ENCODE peak calls at places on chromosomes 6 and 20, in four cellular contexts. One of them, this sample, is unnamed.

GRCh38 chr6:141326426-141326825 is 806.3 kb upstream of the GJE1 start:
- DNase-seq in A549: peak; percentile 94
- DNase-seq in posterior cingulate gyrus: no peak
- DNase-seq in GM03348: peak; percentile 73
- DNase-seq in this sample: no peak

GRCh38 chr20:2299301-2299700 is 3.5 kb downstream of the TGM3 start:
- DNase-seq in A549: peak; percentile 58
- DNase-seq in posterior cingulate gyrus: no peak
- DNase-seq in GM03348: no peak
- DNase-seq in this sample: no peak

GRCh38 chr6:16739329-16739801 is 21.9 kb downstream of the ATXN1 start:
- DNase-seq in A549: no peak
- DNase-seq in posterior cingulate gyrus: no peak
- DNase-seq in GM03348: peak; percentile 34
- DNase-seq in this sample: no peak

GRCh38 chr6:20110478-20110877 is 101.8 kb downstream of the MBOAT1 start:
- DNase-seq in A549: no peak
- DNase-seq in posterior cingulate gyrus: no peak
- DNase-seq in GM03348: no peak
- DNase-seq in this sample: no peak

GRCh38 chr6:100101656-100102055 is 107.6 kb upstream of the MCHR2 start:
- DNase-seq in A549: no peak
- DNase-seq in posterior cingulate gyrus: no peak
- DNase-seq in GM03348: no peak
- DNase-seq in this sample: no peak

GRCh38 chr6:35489995-35490791 is 6.7 kb downstream of the TEAD3 start:
- DNase-seq in A549: no peak
- DNase-seq in posterior cingulate gyrus: no peak
- DNase-seq in GM03348: peak; percentile 93
- DNase-seq in this sample: peak; percentile 58

GRCh38 chr6:79993012-79993910 is 11.2 kb upstream of the TTK start:
- DNase-seq in A549: no peak
- DNase-seq in posterior cingulate gyrus: no peak
- DNase-seq in GM03348: no peak
- DNase-seq in this sample: peak; percentile 9

GRCh38 chr6:4586469-4586859 is 189.7 kb upstream of the CDYL start:
- DNase-seq in A549: no peak
- DNase-seq in posterior cingulate gyrus: no peak
- DNase-seq in GM03348: no peak
- DNase-seq in this sample: no peak

GRCh38 chr20:62488470-62488869 is 12.7 kb upstream of the GATA5 start:
- DNase-seq in A549: no peak
- DNase-seq in posterior cingulate gyrus: no peak
- DNase-seq in GM03348: no peak
- DNase-seq in this sample: no peak

GRCh38 chr20:10217517-10218410 is 866 bp upstream of the SNAP25 start:
- DNase-seq in A549: peak; percentile 94
- DNase-seq in posterior cingulate gyrus: peak; percentile 63
- DNase-seq in GM03348: no peak
- DNase-seq in this sample: no peak

GRCh38 chr6:20540683-20541082 is 6.4 kb downstream of the CDKAL1 start:
- DNase-seq in A549: no peak
- DNase-seq in posterior cingulate gyrus: no peak
- DNase-seq in GM03348: no peak
- DNase-seq in this sample: no peak

GRCh38 chr6:31782126-31782941 is 5.2 kb upstream of the VWA7 start:
- DNase-seq in A549: no peak
- DNase-seq in posterior cingulate gyrus: no peak
- DNase-seq in GM03348: no peak
- DNase-seq in this sample: no peak

GRCh38 chr6:45961125-45961524 is 54.5 kb downstream of the CLIC5 start:
- DNase-seq in A549: no peak
- DNase-seq in posterior cingulate gyrus: no peak
- DNase-seq in GM03348: peak; percentile 29
- DNase-seq in this sample: no peak

GRCh38 chr6:97863697-97864096 is 580.7 kb upstream of the MMS22L start:
- DNase-seq in A549: no peak
- DNase-seq in posterior cingulate gyrus: no peak
- DNase-seq in GM03348: no peak
- DNase-seq in this sample: no peak

GRCh38 chr20:17966432-17967312 is 1.9 kb downstream of the SNX5 start:
- DNase-seq in A549: peak; percentile 47
- DNase-seq in posterior cingulate gyrus: no peak
- DNase-seq in GM03348: peak; percentile 54
- DNase-seq in this sample: no peak

GRCh38 chr6:148147431-148147830 is 195.2 kb upstream of the SASH1 start:
- DNase-seq in A549: no peak
- DNase-seq in posterior cingulate gyrus: no peak
- DNase-seq in GM03348: no peak
- DNase-seq in this sample: no peak

GRCh38 chr6:134427721-134428120 is 109.8 kb upstream of the SGK1 start:
- DNase-seq in A549: no peak
- DNase-seq in posterior cingulate gyrus: no peak
- DNase-seq in GM03348: no peak
- DNase-seq in this sample: no peak

GRCh38 chr20:62122659-62123449 is 579 bp downstream of the LSM14B start:
- DNase-seq in A549: no peak
- DNase-seq in posterior cingulate gyrus: no peak
- DNase-seq in GM03348: peak; percentile 56
- DNase-seq in this sample: no peak

GRCh38 chr6:163860194-163861081 is 445.9 kb downstream of the QKI start:
- DNase-seq in A549: no peak
- DNase-seq in posterior cingulate gyrus: no peak
- DNase-seq in GM03348: peak; percentile 62
- DNase-seq in this sample: no peak

GRCh38 chr6:39980839-39981580 is 46.7 kb upstream of the MOCS1 start:
- DNase-seq in A549: peak; percentile 36
- DNase-seq in posterior cingulate gyrus: no peak
- DNase-seq in GM03348: peak; percentile 68
- DNase-seq in this sample: peak; percentile 39

GRCh38 chr6:137043710-137044365 is 927 bp downstream of the IL20RA start:
- DNase-seq in A549: peak; percentile 16
- DNase-seq in posterior cingulate gyrus: no peak
- DNase-seq in GM03348: peak; percentile 70
- DNase-seq in this sample: no peak

GRCh38 chr20:17854307-17854903 is 114.2 kb downstream of the SNX5 start:
- DNase-seq in A549: peak; percentile 39
- DNase-seq in posterior cingulate gyrus: no peak
- DNase-seq in GM03348: peak; percentile 46
- DNase-seq in this sample: peak; percentile 27

GRCh38 chr6:2626381-2626780 is 124.3 kb downstream of the MYLK4 start:
- DNase-seq in A549: no peak
- DNase-seq in posterior cingulate gyrus: no peak
- DNase-seq in GM03348: no peak
- DNase-seq in this sample: no peak

GRCh38 chr6:11585426-11586016 is 48.0 kb downstream of the TMEM170B start:
- DNase-seq in A549: peak; percentile 58
- DNase-seq in posterior cingulate gyrus: no peak
- DNase-seq in GM03348: peak; percentile 54
- DNase-seq in this sample: no peak

GRCh38 chr6:6881438-6882267 is 226.1 kb upstream of the RREB1 start:
- DNase-seq in A549: no peak
- DNase-seq in posterior cingulate gyrus: no peak
- DNase-seq in GM03348: no peak
- DNase-seq in this sample: no peak

GRCh38 chr20:25984933-25985332 is 288.3 kb upstream of the ZNF337 start:
- DNase-seq in A549: no peak
- DNase-seq in posterior cingulate gyrus: peak; percentile 63
- DNase-seq in GM03348: peak; percentile 74
- DNase-seq in this sample: no peak